ENCODE peak calls at places on chromosomes 13 and 19, in nine cellular contexts. One of them, this sample, is unnamed.

GRCh38 chr13:67966065-67966464 is 735.9 kb upstream of the PCDH9 start:
- DNase-seq in RWPE1: no peak
- DNase-seq in body of pancreas: no peak
- DNase-seq in Daoy: no peak
- DNase-seq in ascending aorta: no peak
- DNase-seq in NCI-H510A treated with DMSO at 0.1 percent for 48 hours: no peak
- DNase-seq in stimulated activated CD4-positive, alpha-beta T cell treated with anti-CD3 and anti-CD28 coated beads, Interleukin-1b, Interleukin-23, amount 100 ng/mL, for 4 hours: no peak
- DNase-seq in left ventricle myocardium inferior: no peak
- DNase-seq in neural crest cell: no peak
- DNase-seq in this sample: no peak

GRCh38 chr19:50702870-50703829 is 16.5 kb downstream of the SHANK1 start:
- DNase-seq in RWPE1: no peak
- DNase-seq in body of pancreas: no peak
- DNase-seq in Daoy: peak; percentile 82
- DNase-seq in ascending aorta: no peak
- DNase-seq in NCI-H510A treated with DMSO at 0.1 percent for 48 hours: no peak
- DNase-seq in stimulated activated CD4-positive, alpha-beta T cell treated with anti-CD3 and anti-CD28 coated beads, Interleukin-1b, Interleukin-23, amount 100 ng/mL, for 4 hours: no peak
- DNase-seq in left ventricle myocardium inferior: no peak
- DNase-seq in neural crest cell: no peak
- DNase-seq in this sample: no peak

GRCh38 chr19:15532779-15533521 is 24.6 kb downstream of the CYP4F22 start:
- DNase-seq in RWPE1: peak; percentile 60
- DNase-seq in body of pancreas: no peak
- DNase-seq in Daoy: peak; percentile 24
- DNase-seq in ascending aorta: no peak
- DNase-seq in NCI-H510A treated with DMSO at 0.1 percent for 48 hours: no peak
- DNase-seq in stimulated activated CD4-positive, alpha-beta T cell treated with anti-CD3 and anti-CD28 coated beads, Interleukin-1b, Interleukin-23, amount 100 ng/mL, for 4 hours: no peak
- DNase-seq in left ventricle myocardium inferior: no peak
- DNase-seq in neural crest cell: no peak
- DNase-seq in this sample: no peak

GRCh38 chr19:35114656-35115537 is 726 bp upstream of the FXYD3 start:
- DNase-seq in RWPE1: peak; percentile 65
- DNase-seq in body of pancreas: peak; percentile 80
- DNase-seq in Daoy: peak; percentile 63
- DNase-seq in ascending aorta: no peak
- DNase-seq in NCI-H510A treated with DMSO at 0.1 percent for 48 hours: no peak
- DNase-seq in stimulated activated CD4-positive, alpha-beta T cell treated with anti-CD3 and anti-CD28 coated beads, Interleukin-1b, Interleukin-23, amount 100 ng/mL, for 4 hours: peak; percentile 67
- DNase-seq in left ventricle myocardium inferior: peak; percentile 72
- DNase-seq in neural crest cell: peak; percentile 97
- DNase-seq in this sample: no peak

GRCh38 chr13:52162279-52163101 is 3.1 kb upstream of the NEK3 start:
- DNase-seq in RWPE1: no peak
- DNase-seq in body of pancreas: no peak
- DNase-seq in Daoy: no peak
- DNase-seq in ascending aorta: no peak
- DNase-seq in NCI-H510A treated with DMSO at 0.1 percent for 48 hours: no peak
- DNase-seq in stimulated activated CD4-positive, alpha-beta T cell treated with anti-CD3 and anti-CD28 coated beads, Interleukin-1b, Interleukin-23, amount 100 ng/mL, for 4 hours: no peak
- DNase-seq in left ventricle myocardium inferior: no peak
- DNase-seq in neural crest cell: no peak
- DNase-seq in this sample: no peak

GRCh38 chr19:3304871-3305423 is 61.4 kb upstream of the NFIC start:
- DNase-seq in RWPE1: peak; percentile 32
- DNase-seq in body of pancreas: peak; percentile 78
- DNase-seq in Daoy: peak; percentile 85
- DNase-seq in ascending aorta: no peak
- DNase-seq in NCI-H510A treated with DMSO at 0.1 percent for 48 hours: peak; percentile 13
- DNase-seq in stimulated activated CD4-positive, alpha-beta T cell treated with anti-CD3 and anti-CD28 coated beads, Interleukin-1b, Interleukin-23, amount 100 ng/mL, for 4 hours: peak; percentile 77
- DNase-seq in left ventricle myocardium inferior: peak; percentile 63
- DNase-seq in neural crest cell: peak; percentile 88
- DNase-seq in this sample: no peak

GRCh38 chr13:52862358-52863206 is 14.1 kb upstream of the PCDH8 start:
- DNase-seq in RWPE1: peak; percentile 54
- DNase-seq in body of pancreas: no peak
- DNase-seq in Daoy: no peak
- DNase-seq in ascending aorta: no peak
- DNase-seq in NCI-H510A treated with DMSO at 0.1 percent for 48 hours: peak; percentile 10
- DNase-seq in stimulated activated CD4-positive, alpha-beta T cell treated with anti-CD3 and anti-CD28 coated beads, Interleukin-1b, Interleukin-23, amount 100 ng/mL, for 4 hours: no peak
- DNase-seq in left ventricle myocardium inferior: no peak
- DNase-seq in neural crest cell: peak; percentile 52
- DNase-seq in this sample: no peak

GRCh38 chr19:54790711-54791110 is 12.7 kb upstream of the KIR2DL4 start:
- DNase-seq in RWPE1: no peak
- DNase-seq in body of pancreas: no peak
- DNase-seq in Daoy: no peak
- DNase-seq in ascending aorta: no peak
- DNase-seq in NCI-H510A treated with DMSO at 0.1 percent for 48 hours: no peak
- DNase-seq in stimulated activated CD4-positive, alpha-beta T cell treated with anti-CD3 and anti-CD28 coated beads, Interleukin-1b, Interleukin-23, amount 100 ng/mL, for 4 hours: no peak
- DNase-seq in left ventricle myocardium inferior: no peak
- DNase-seq in neural crest cell: no peak
- DNase-seq in this sample: no peak

GRCh38 chr19:55460670-55461258 is 678 bp downstream of the ISOC2 start:
- DNase-seq in RWPE1: peak; percentile 67
- DNase-seq in body of pancreas: peak; percentile 80
- DNase-seq in Daoy: peak; percentile 83
- DNase-seq in ascending aorta: no peak
- DNase-seq in NCI-H510A treated with DMSO at 0.1 percent for 48 hours: peak; percentile 65
- DNase-seq in stimulated activated CD4-positive, alpha-beta T cell treated with anti-CD3 and anti-CD28 coated beads, Interleukin-1b, Interleukin-23, amount 100 ng/mL, for 4 hours: no peak
- DNase-seq in left ventricle myocardium inferior: peak; percentile 86
- DNase-seq in neural crest cell: peak; percentile 55
- DNase-seq in this sample: no peak

GRCh38 chr19:53865918-53866696 is 1.6 kb upstream of the MYADM start:
- DNase-seq in RWPE1: peak; percentile 38
- DNase-seq in body of pancreas: peak; percentile 56
- DNase-seq in Daoy: peak; percentile 79
- DNase-seq in ascending aorta: no peak
- DNase-seq in NCI-H510A treated with DMSO at 0.1 percent for 48 hours: no peak
- DNase-seq in stimulated activated CD4-positive, alpha-beta T cell treated with anti-CD3 and anti-CD28 coated beads, Interleukin-1b, Interleukin-23, amount 100 ng/mL, for 4 hours: no peak
- DNase-seq in left ventricle myocardium inferior: peak; percentile 88
- DNase-seq in neural crest cell: peak; percentile 46
- DNase-seq in this sample: peak; percentile 69

GRCh38 chr13:98997738-98998641 is 20.1 kb upstream of the DOCK9 start:
- DNase-seq in RWPE1: peak; percentile 85
- DNase-seq in body of pancreas: no peak
- DNase-seq in Daoy: peak; percentile 68
- DNase-seq in ascending aorta: no peak
- DNase-seq in NCI-H510A treated with DMSO at 0.1 percent for 48 hours: peak; percentile 48
- DNase-seq in stimulated activated CD4-positive, alpha-beta T cell treated with anti-CD3 and anti-CD28 coated beads, Interleukin-1b, Interleukin-23, amount 100 ng/mL, for 4 hours: no peak
- DNase-seq in left ventricle myocardium inferior: no peak
- DNase-seq in neural crest cell: no peak
- DNase-seq in this sample: no peak

GRCh38 chr13:78015782-78016181 is 97.2 kb upstream of the EDNRB start:
- DNase-seq in RWPE1: no peak
- DNase-seq in body of pancreas: no peak
- DNase-seq in Daoy: no peak
- DNase-seq in ascending aorta: no peak
- DNase-seq in NCI-H510A treated with DMSO at 0.1 percent for 48 hours: no peak
- DNase-seq in stimulated activated CD4-positive, alpha-beta T cell treated with anti-CD3 and anti-CD28 coated beads, Interleukin-1b, Interleukin-23, amount 100 ng/mL, for 4 hours: no peak
- DNase-seq in left ventricle myocardium inferior: no peak
- DNase-seq in neural crest cell: no peak
- DNase-seq in this sample: no peak

GRCh38 chr13:112893570-112894422 is 75.2 kb upstream of the MCF2L start:
- DNase-seq in RWPE1: peak; percentile 49
- DNase-seq in body of pancreas: peak; percentile 80
- DNase-seq in Daoy: peak; percentile 19
- DNase-seq in ascending aorta: no peak
- DNase-seq in NCI-H510A treated with DMSO at 0.1 percent for 48 hours: peak; percentile 48
- DNase-seq in stimulated activated CD4-positive, alpha-beta T cell treated with anti-CD3 and anti-CD28 coated beads, Interleukin-1b, Interleukin-23, amount 100 ng/mL, for 4 hours: peak; percentile 7
- DNase-seq in left ventricle myocardium inferior: no peak
- DNase-seq in neural crest cell: peak; percentile 34
- DNase-seq in this sample: no peak

GRCh38 chr13:103097366-103097928 is 31.2 kb upstream of the SLC10A2 start:
- DNase-seq in RWPE1: no peak
- DNase-seq in body of pancreas: no peak
- DNase-seq in Daoy: no peak
- DNase-seq in ascending aorta: no peak
- DNase-seq in NCI-H510A treated with DMSO at 0.1 percent for 48 hours: no peak
- DNase-seq in stimulated activated CD4-positive, alpha-beta T cell treated with anti-CD3 and anti-CD28 coated beads, Interleukin-1b, Interleukin-23, amount 100 ng/mL, for 4 hours: no peak
- DNase-seq in left ventricle myocardium inferior: no peak
- DNase-seq in neural crest cell: no peak
- DNase-seq in this sample: no peak

GRCh38 chr13:75480691-75481175 is 1.2 kb downstream of the TBC1D4 start:
- DNase-seq in RWPE1: peak; percentile 73
- DNase-seq in body of pancreas: peak; percentile 84
- DNase-seq in Daoy: peak; percentile 42
- DNase-seq in ascending aorta: no peak
- DNase-seq in NCI-H510A treated with DMSO at 0.1 percent for 48 hours: peak; percentile 10
- DNase-seq in stimulated activated CD4-positive, alpha-beta T cell treated with anti-CD3 and anti-CD28 coated beads, Interleukin-1b, Interleukin-23, amount 100 ng/mL, for 4 hours: no peak
- DNase-seq in left ventricle myocardium inferior: peak; percentile 44
- DNase-seq in neural crest cell: peak; percentile 39
- DNase-seq in this sample: no peak

GRCh38 chr13:29947839-29948238 is 97.4 kb upstream of the UBL3 start:
- DNase-seq in RWPE1: no peak
- DNase-seq in body of pancreas: no peak
- DNase-seq in Daoy: no peak
- DNase-seq in ascending aorta: no peak
- DNase-seq in NCI-H510A treated with DMSO at 0.1 percent for 48 hours: no peak
- DNase-seq in stimulated activated CD4-positive, alpha-beta T cell treated with anti-CD3 and anti-CD28 coated beads, Interleukin-1b, Interleukin-23, amount 100 ng/mL, for 4 hours: no peak
- DNase-seq in left ventricle myocardium inferior: no peak
- DNase-seq in neural crest cell: no peak
- DNase-seq in this sample: no peak

GRCh38 chr19:3618144-3618810 is 8.3 kb downstream of the CACTIN start:
- DNase-seq in RWPE1: peak; percentile 52
- DNase-seq in body of pancreas: peak; percentile 55
- DNase-seq in Daoy: peak; percentile 65
- DNase-seq in ascending aorta: no peak
- DNase-seq in NCI-H510A treated with DMSO at 0.1 percent for 48 hours: no peak
- DNase-seq in stimulated activated CD4-positive, alpha-beta T cell treated with anti-CD3 and anti-CD28 coated beads, Interleukin-1b, Interleukin-23, amount 100 ng/mL, for 4 hours: peak; percentile 41
- DNase-seq in left ventricle myocardium inferior: peak; percentile 71
- DNase-seq in neural crest cell: peak; percentile 48
- DNase-seq in this sample: no peak

GRCh38 chr13:46354143-46355087 is 32.6 kb downstream of the RUBCNL start:
- DNase-seq in RWPE1: peak; percentile 90
- DNase-seq in body of pancreas: no peak
- DNase-seq in Daoy: peak; percentile 82
- DNase-seq in ascending aorta: no peak
- DNase-seq in NCI-H510A treated with DMSO at 0.1 percent for 48 hours: no peak
- DNase-seq in stimulated activated CD4-positive, alpha-beta T cell treated with anti-CD3 and anti-CD28 coated beads, Interleukin-1b, Interleukin-23, amount 100 ng/mL, for 4 hours: no peak
- DNase-seq in left ventricle myocardium inferior: no peak
- DNase-seq in neural crest cell: no peak
- DNase-seq in this sample: no peak

GRCh38 chr13:113836917-113837553 is 26.8 kb downstream of the GAS6 start:
- DNase-seq in RWPE1: peak; percentile 77
- DNase-seq in body of pancreas: peak; percentile 82
- DNase-seq in Daoy: peak; percentile 61
- DNase-seq in ascending aorta: no peak
- DNase-seq in NCI-H510A treated with DMSO at 0.1 percent for 48 hours: peak; percentile 50
- DNase-seq in stimulated activated CD4-positive, alpha-beta T cell treated with anti-CD3 and anti-CD28 coated beads, Interleukin-1b, Interleukin-23, amount 100 ng/mL, for 4 hours: no peak
- DNase-seq in left ventricle myocardium inferior: peak; percentile 76
- DNase-seq in neural crest cell: no peak
- DNase-seq in this sample: no peak

GRCh38 chr19:30799854-30800755 is 427.9 kb downstream of the ZNF536 start:
- DNase-seq in RWPE1: peak; percentile 45
- DNase-seq in body of pancreas: peak; percentile 41
- DNase-seq in Daoy: peak; percentile 59
- DNase-seq in ascending aorta: no peak
- DNase-seq in NCI-H510A treated with DMSO at 0.1 percent for 48 hours: no peak
- DNase-seq in stimulated activated CD4-positive, alpha-beta T cell treated with anti-CD3 and anti-CD28 coated beads, Interleukin-1b, Interleukin-23, amount 100 ng/mL, for 4 hours: no peak
- DNase-seq in left ventricle myocardium inferior: peak; percentile 44
- DNase-seq in neural crest cell: peak; percentile 59
- DNase-seq in this sample: no peak

GRCh38 chr19:1856698-1857603 is 6.4 kb downstream of the KLF16 start:
- DNase-seq in RWPE1: peak; percentile 86
- DNase-seq in body of pancreas: peak; percentile 91
- DNase-seq in Daoy: peak; percentile 84
- DNase-seq in ascending aorta: no peak
- DNase-seq in NCI-H510A treated with DMSO at 0.1 percent for 48 hours: no peak
- DNase-seq in stimulated activated CD4-positive, alpha-beta T cell treated with anti-CD3 and anti-CD28 coated beads, Interleukin-1b, Interleukin-23, amount 100 ng/mL, for 4 hours: peak; percentile 47
- DNase-seq in left ventricle myocardium inferior: peak; percentile 82
- DNase-seq in neural crest cell: no peak
- DNase-seq in this sample: no peak

GRCh38 chr13:31431722-31432137 is 232.0 kb downstream of the B3GLCT start:
- DNase-seq in RWPE1: peak; percentile 59
- DNase-seq in body of pancreas: peak; percentile 44
- DNase-seq in Daoy: peak; percentile 29
- DNase-seq in ascending aorta: no peak
- DNase-seq in NCI-H510A treated with DMSO at 0.1 percent for 48 hours: peak; percentile 31
- DNase-seq in stimulated activated CD4-positive, alpha-beta T cell treated with anti-CD3 and anti-CD28 coated beads, Interleukin-1b, Interleukin-23, amount 100 ng/mL, for 4 hours: peak; percentile 5
- DNase-seq in left ventricle myocardium inferior: peak; percentile 40
- DNase-seq in neural crest cell: peak; percentile 55
- DNase-seq in this sample: no peak

GRCh38 chr19:7944177-7944761 is 803 bp upstream of the TIMM44 start:
- DNase-seq in RWPE1: peak; percentile 85
- DNase-seq in body of pancreas: peak; percentile 86
- DNase-seq in Daoy: peak; percentile 85
- DNase-seq in ascending aorta: peak; percentile 57
- DNase-seq in NCI-H510A treated with DMSO at 0.1 percent for 48 hours: peak; percentile 85
- DNase-seq in stimulated activated CD4-positive, alpha-beta T cell treated with anti-CD3 and anti-CD28 coated beads, Interleukin-1b, Interleukin-23, amount 100 ng/mL, for 4 hours: peak; percentile 85
- DNase-seq in left ventricle myocardium inferior: peak; percentile 86
- DNase-seq in neural crest cell: peak; percentile 94
- DNase-seq in this sample: peak; percentile 54

This sample was measured in GOT3.